ENCODE peak calls at places on chromosomes 6 and 20, in ten cellular contexts. W is Peyer's patch, O is posterior vena cava, R is NCI-H748 treated with DMSO at 0.1 percent for 48 hours, L is HepG2, Z is amniotic stem cell, X is NCI-H1092, S is GM19239, G is breast epithelium, C is activated T-helper 1 cell treated with Interleukin-2 at 50 U/mL for 16 hours. F is an unnamed sample.

GRCh38 chr20:53712212-53712977 is 118.8 kb upstream of the ZNF217 start:
- DNase-seq in W (no peak), O (no peak), Z (no peak), X (no peak), R (no peak), L (peak), S (no peak), C (no peak), G (no peak), F (no peak)

GRCh38 chr6:130602151-130602770 is 224.9 kb upstream of the SMLR1 start:
- DNase-seq in S (no peak), Z (peak), C (no peak), G (no peak), W (no peak), R (no peak), O (no peak), X (no peak), L (no peak), F (no peak)

GRCh38 chr6:27248783-27249182 is 1.3 kb downstream of the PRSS16 start:
- DNase-seq in C (no peak), W (no peak), G (no peak), O (no peak), R (no peak), X (no peak), S (no peak), L (no peak), Z (no peak), F (no peak)

GRCh38 chr20:11001767-11002540 is 328.2 kb upstream of the JAG1 start:
- DNase-seq in O (no peak), G (peak), C (no peak), R (no peak), S (no peak), X (no peak), Z (no peak), L (peak), W (no peak), F (no peak)

GRCh38 chr20:15248618-15249395 is 911.4 kb upstream of the FLRT3 start:
- DNase-seq in X (no peak), L (no peak), S (no peak), R (no peak), W (no peak), G (no peak), Z (no peak), C (no peak), O (no peak), F (no peak)

GRCh38 chr6:83962592-83962991 is 71.0 kb upstream of the MRAP2 start:
- DNase-seq in W (no peak), C (no peak), R (no peak), L (no peak), Z (no peak), O (no peak), G (no peak), X (no peak), S (no peak), F (no peak)

GRCh38 chr6:48061630-48062029 is 49.4 kb downstream of the PTCHD4 start:
- DNase-seq in S (no peak), G (no peak), W (no peak), Z (no peak), C (no peak), R (no peak), O (no peak), X (no peak), L (no peak), F (no peak)

GRCh38 chr6:166556871-166557322 is 29.6 kb downstream of the RAMACL start:
- DNase-seq in W (no peak), Z (no peak), R (no peak), X (no peak), O (peak), G (peak), L (no peak), S (no peak), C (no peak), F (no peak)

GRCh38 chr6:74631558-74631957 is 574.3 kb downstream of the COL12A1 start:
- DNase-seq in C (no peak), O (no peak), R (no peak), L (no peak), W (no peak), G (no peak), S (no peak), Z (no peak), X (no peak), F (no peak)

GRCh38 chr6:408599-409102 is 17.1 kb downstream of the IRF4 start:
- DNase-seq in R (no peak), W (no peak), X (no peak), G (no peak), L (peak), C (no peak), Z (peak), S (no peak), O (peak), F (no peak)

GRCh38 chr6:16519265-16520242 is 241.7 kb downstream of the ATXN1 start:
- DNase-seq in S (no peak), L (peak), Z (no peak), O (no peak), C (no peak), X (no peak), G (no peak), R (peak), W (no peak), F (no peak)

GRCh38 chr6:43120938-43121913 is 45.1 kb downstream of the PTK7 start:
- DNase-seq in S (no peak), C (no peak), G (peak), X (no peak), R (no peak), W (no peak), Z (peak), O (peak), L (no peak), F (no peak)

GRCh38 chr20:35870541-35871307 is 83.6 kb downstream of the SCAND1 start:
- DNase-seq in X (no peak), C (no peak), S (no peak), Z (no peak), O (no peak), R (no peak), G (no peak), L (no peak), W (no peak), F (no peak)

GRCh38 chr6:45801471-45802289 is 214.0 kb downstream of the CLIC5 start:
- DNase-seq in C (no peak), L (no peak), Z (no peak), S (no peak), R (no peak), W (no peak), G (no peak), O (no peak), X (no peak), F (no peak)

GRCh38 chr6:17836298-17836697 is 129.6 kb upstream of the NUP153 start:
- DNase-seq in W (no peak), R (no peak), X (no peak), O (no peak), S (no peak), L (no peak), C (no peak), G (no peak), Z (no peak), F (no peak)

GRCh38 chr6:3291346-3291745 is 32.6 kb downstream of the PSMG4 start:
- DNase-seq in X (no peak), C (no peak), W (no peak), S (no peak), G (no peak), R (no peak), Z (no peak), L (no peak), O (peak), F (no peak)

GRCh38 chr20:23366384-23366783 is 4.4 kb downstream of the GZF1 start:
- DNase-seq in C (no peak), Z (no peak), S (no peak), G (no peak), W (no peak), X (no peak), L (no peak), R (no peak), O (no peak), F (no peak)

GRCh38 chr6:18214003-18214402 is 50.3 kb downstream of the DEK start:
- DNase-seq in S (no peak), L (no peak), X (no peak), G (no peak), Z (no peak), O (no peak), W (no peak), C (no peak), R (no peak), F (no peak)

GRCh38 chr6:41813469-41813868 is 26.0 kb downstream of the TOMM6 start:
- DNase-seq in Z (no peak), G (no peak), R (no peak), O (no peak), X (no peak), C (no peak), W (no peak), L (no peak), S (no peak), F (no peak)

GRCh38 chr6:69038841-69039240 is 403.8 kb downstream of the ADGRB3 start:
- DNase-seq in C (no peak), L (no peak), O (no peak), W (no peak), G (no peak), Z (no peak), X (no peak), R (no peak), S (no peak), F (no peak)

GRCh38 chr6:162777091-162777490 is 49.3 kb downstream of the PACRG start:
- DNase-seq in O (no peak), L (no peak), Z (no peak), C (no peak), X (no peak), R (no peak), G (no peak), W (no peak), S (no peak), F (no peak)

GRCh38 chr6:72286911-72287311 is 335.0 kb upstream of the KCNQ5 start:
- DNase-seq in Z (peak), C (no peak), O (no peak), G (no peak), S (no peak), X (no peak), R (no peak), L (no peak), W (no peak), F (no peak)

F was measured in GM12892.